ENCODE peak calls at places on chromosome 12, in eight cellular contexts. N is heart left ventricle, H is RWPE1, B is fibroblast of lung, U is epithelial cell of esophagus, T is astrocyte of the spinal cord, J is nephron progenitor cell, G is PC-3. O is an unnamed sample.

GRCh38 chr12:27682534-27682933 is 13.7 kb upstream of the REP15 start:
- DNase-seq in N (no peak), H (no peak), B (peak; percentile 15), U (no peak), T (peak; percentile 22), J (no peak), G (no peak), O (peak; percentile 16)

GRCh38 chr12:788288-788687 is 35.9 kb downstream of the WNK1 start:
- DNase-seq in N (no peak), H (no peak), B (no peak), U (no peak), T (no peak), J (no peak), G (no peak), O (no peak)

GRCh38 chr12:79634957-79635471 is 55.8 kb downstream of the PAWR start:
- DNase-seq in N (no peak), H (peak; percentile 26), B (no peak), U (peak; percentile 88), T (peak; percentile 54), J (no peak), G (no peak), O (peak; percentile 95)

GRCh38 chr12:113339540-113339939 is 4.6 kb upstream of the SLC8B1 start:
- DNase-seq in N (no peak), H (no peak), B (no peak), U (no peak), T (no peak), J (no peak), G (no peak), O (no peak)

GRCh38 chr12:108595711-108596647 is 1.9 kb downstream of the TMEM119 start:
- DNase-seq in N (no peak), H (no peak), B (no peak), U (no peak), T (no peak), J (no peak), G (no peak), O (no peak)

GRCh38 chr12:75766263-75767160 is 255.1 kb upstream of the KRR1 start:
- DNase-seq in N (no peak), H (peak; percentile 51), B (peak; percentile 70), U (peak; percentile 84), T (peak; percentile 83), J (no peak), G (peak; percentile 94), O (no peak)

GRCh38 chr12:3069714-3070113 is 7.5 kb upstream of the TSPAN9 start:
- DNase-seq in N (no peak), H (no peak), B (no peak), U (no peak), T (no peak), J (no peak), G (no peak), O (no peak)

GRCh38 chr12:84856156-84856900 is 56.3 kb downstream of the SLC6A15 start:
- DNase-seq in N (no peak), H (peak; percentile 41), B (peak; percentile 6), U (peak; percentile 94), T (peak; percentile 23), J (no peak), G (peak; percentile 53), O (no peak)

GRCh38 chr12:31965090-31965489 is 5.9 kb downstream of the RESF1 start:
- DNase-seq in N (no peak), H (no peak), B (no peak), U (no peak), T (no peak), J (no peak), G (no peak), O (no peak)

GRCh38 chr12:32587536-32588346 is 91.4 kb upstream of the DNM1L start:
- DNase-seq in N (no peak), H (no peak), B (no peak), U (no peak), T (no peak), J (no peak), G (no peak), O (no peak)

GRCh38 chr12:57868870-57869609 is 22.5 kb upstream of the CTDSP2 start:
- DNase-seq in N (peak; percentile 64), H (no peak), B (no peak), U (no peak), T (no peak), J (peak; percentile 61), G (no peak), O (no peak)

GRCh38 chr12:27709932-27710591 is 570 bp upstream of the MRPS35 start:
- DNase-seq in N (no peak), H (peak; percentile 3), B (peak; percentile 78), U (peak; percentile 50), T (peak; percentile 72), J (no peak), G (peak; percentile 77), O (peak; percentile 48)

GRCh38 chr12:44428825-44429224 is 447.3 kb downstream of the NELL2 start:
- DNase-seq in N (no peak), H (no peak), B (no peak), U (no peak), T (no peak), J (no peak), G (no peak), O (no peak)

GRCh38 chr12:39931231-39931630 is 174.7 kb downstream of the SLC2A13 start:
- DNase-seq in N (no peak), H (no peak), B (no peak), U (no peak), T (no peak), J (no peak), G (no peak), O (no peak)

GRCh38 chr12:28535216-28535615 is 345.0 kb downstream of the CCDC91 start:
- DNase-seq in N (no peak), H (peak; percentile 2), B (peak; percentile 76), U (peak; percentile 10), T (peak; percentile 46), J (no peak), G (peak; percentile 57), O (peak; percentile 72)

GRCh38 chr12:131894981-131895639 is 688 bp downstream of the ULK1 start:
- DNase-seq in N (peak; percentile 44), H (no peak), B (no peak), U (peak; percentile 24), T (no peak), J (peak; percentile 38), G (no peak), O (no peak)

GRCh38 chr12:52097045-52097666 is 17.7 kb downstream of the SMIM41 start:
- DNase-seq in N (no peak), H (no peak), B (no peak), U (no peak), T (no peak), J (no peak), G (no peak), O (no peak)

GRCh38 chr12:9634177-9634803 is 26.6 kb upstream of the KLRB1 start:
- DNase-seq in N (no peak), H (no peak), B (peak; percentile 68), U (peak; percentile 68), T (peak; percentile 63), J (peak; percentile 39), G (peak; percentile 77), O (peak; percentile 46)

GRCh38 chr12:76398106-76398505 is 49.9 kb upstream of the BBS10 start:
- DNase-seq in N (no peak), H (no peak), B (no peak), U (no peak), T (no peak), J (no peak), G (no peak), O (peak; percentile 40)

GRCh38 chr12:46556105-46556559 is 183.6 kb upstream of the SLC38A2 start:
- DNase-seq in N (no peak), H (no peak), B (peak; percentile 96), U (peak; percentile 88), T (peak; percentile 91), J (no peak), G (peak; percentile 93), O (peak; percentile 97)

GRCh38 chr12:117580718-117581062 is 219.3 kb upstream of the NOS1 start:
- DNase-seq in N (peak; percentile 39), H (peak; percentile 31), B (no peak), U (no peak), T (no peak), J (peak; percentile 81), G (peak; percentile 47), O (peak; percentile 52)

GRCh38 chr12:130953783-130954543 is at the start of gene ADGRD1:
- DNase-seq in N (peak; percentile 77), H (no peak), B (peak; percentile 85), U (no peak), T (no peak), J (peak; percentile 59), G (no peak), O (peak; percentile 77)

GRCh38 chr12:25825494-25825893 is 133.0 kb upstream of the RASSF8 start:
- DNase-seq in N (no peak), H (no peak), B (no peak), U (no peak), T (no peak), J (no peak), G (no peak), O (no peak)

GRCh38 chr12:93894391-93895095 is 217.4 kb downstream of the CRADD start:
- DNase-seq in N (peak; percentile 93), H (no peak), B (peak; percentile 77), U (peak; percentile 35), T (peak; percentile 83), J (peak; percentile 8), G (no peak), O (peak; percentile 86)

GRCh38 chr12:115755061-115755751 is 522.3 kb downstream of the MED13L start:
- DNase-seq in N (no peak), H (no peak), B (no peak), U (no peak), T (no peak), J (no peak), G (peak; percentile 15), O (no peak)

GRCh38 chr12:104680070-104680469 is 223.3 kb downstream of the CHST11 start:
- DNase-seq in N (no peak), H (no peak), B (no peak), U (peak; percentile 28), T (peak; percentile 24), J (no peak), G (peak; percentile 49), O (no peak)
- TF ChIP-seq CTCF in N (no peak), H (no peak), B (peak; percentile 6), U (peak; percentile 47), T (peak; percentile 49), J (no peak), G (peak; percentile 64), O (peak; percentile 48)

GRCh38 chr12:6178981-6179761 is 21.0 kb upstream of the CD9 start:
- DNase-seq in N (no peak), H (no peak), B (no peak), U (no peak), T (peak; percentile 56), J (peak; percentile 38), G (no peak), O (no peak)
- TF ChIP-seq CTCF in N (no peak), H (no peak), B (no peak), U (no peak), T (peak; percentile 25), J (peak; percentile 9), G (no peak), O (no peak)

DNA sequence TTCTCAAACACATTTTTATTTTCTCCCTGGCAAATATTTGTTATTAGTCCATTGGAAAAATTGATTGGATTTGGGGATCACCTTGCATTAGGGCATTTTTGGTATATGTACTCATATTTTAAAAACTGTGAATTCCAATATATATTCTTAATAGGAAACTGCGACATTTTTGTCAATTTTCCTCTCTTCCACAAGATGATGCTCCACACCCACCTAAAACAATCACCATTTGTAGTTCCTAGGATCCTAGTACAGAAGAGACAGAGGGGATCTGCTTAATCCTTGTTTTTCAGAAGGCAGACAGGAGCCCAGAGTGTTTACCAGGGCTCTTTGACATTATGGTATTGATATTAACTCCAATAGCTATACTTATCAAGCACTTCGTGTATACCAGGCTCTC is 22.8 kb upstream of the OASL start:
- DNase-seq in N (no peak), H (no peak), B (peak; percentile 22), U (peak; percentile 7), T (no peak), J (no peak), G (peak; percentile 45), O (peak; percentile 12)
- TF ChIP-seq CTCF in N (peak; percentile 24), H (peak; percentile 37), B (peak; percentile 36), U (peak; percentile 19), T (peak; percentile 12), J (no peak), G (peak; percentile 57), O (peak; percentile 45)

GRCh38 chr12:123126294-123127144 is 24.4 kb downstream of the PITPNM2 start:
- DNase-seq in N (peak; percentile 66), H (peak; percentile 92), B (peak; percentile 97), U (peak; percentile 91), T (peak; percentile 94), J (no peak), G (peak; percentile 97), O (peak; percentile 99)
- TF ChIP-seq CTCF in N (no peak), H (no peak), B (peak; percentile 36), U (no peak), T (peak; percentile 47), J (no peak), G (peak; percentile 50), O (peak; percentile 55)

O was measured in AG10803.